ENCODE peak calls at places on chromosomes 3 and 15, in eight cellular contexts. N is H1, U is A673, Y is WERI-Rb-1, E is Peyer's patch, T is IMR-90, P is psoas muscle, L is MM.1S. F is an unnamed sample. For H3K36me3, the result is how much of the 10 kb centered on the place peaks cover.

GRCh38 chr3:196378442-196378841 is 40.3 kb upstream of the TM4SF19 start:
- DNase-seq in N (no peak), U (no peak), Y (no peak), E (no peak), T (no peak), P (no peak), L (no peak), F (no peak)

GRCh38 chr15:80832676-80833075 is 53.5 kb downstream of the CEMIP start:
- DNase-seq in N (no peak), U (no peak), Y (no peak), E (no peak), T (no peak), P (no peak), L (no peak), F (no peak)

GRCh38 chr15:70244978-70245542 is 147.3 kb upstream of the TLE3 start:
- DNase-seq in N (no peak), U (no peak), Y (no peak), E (no peak), T (no peak), P (no peak), L (no peak), F (no peak)

GRCh38 chr3:1848935-1849334 is 249.7 kb upstream of the CNTN4 start:
- DNase-seq in N (no peak), U (no peak), Y (no peak), E (no peak), T (no peak), P (no peak), L (no peak), F (no peak)

GRCh38 chr3:51099794-51100542 is 285.1 kb upstream of the MANF start:
- DNase-seq in N (peak), U (peak), Y (peak), E (no peak), T (peak), P (no peak), L (no peak), F (no peak)

GRCh38 chr3:195802795-195803194 is 8.9 kb downstream of the MUC4 start:
- DNase-seq in N (no peak), U (no peak), Y (no peak), E (no peak), T (no peak), P (no peak), L (no peak), F (no peak)

GRCh38 chr3:73855792-73856191 is 231.1 kb upstream of the PDZRN3 start:
- DNase-seq in N (no peak), U (no peak), Y (no peak), E (no peak), T (no peak), P (no peak), L (no peak), F (no peak)

GRCh38 chr15:70197945-70198361 is 100.2 kb upstream of the TLE3 start:
- DNase-seq in N (no peak), U (no peak), Y (no peak), E (no peak), T (no peak), P (no peak), L (no peak), F (no peak)

GRCh38 chr3:188658606-188659005 is 504.6 kb downstream of the LPP start:
- DNase-seq in N (no peak), U (no peak), Y (no peak), E (no peak), T (no peak), P (no peak), L (no peak), F (no peak)

GRCh38 chr15:89857673-89858072 is 36.1 kb downstream of the AP3S2 start:
- DNase-seq in N (no peak), U (no peak), Y (no peak), E (no peak), T (no peak), P (no peak), L (no peak), F (no peak)
- H3K36me3 ChIP-seq in N (under half), U (under half), Y (under half), E (under half), T (under half), P (under half), L (under half), F (under half)

GRCh38 chr3:4978259-4978965 is 825 bp upstream of the BHLHE40 start:
- DNase-seq in N (peak), U (peak), Y (peak), E (peak), T (peak), P (peak), L (peak), F (peak)

GRCh38 chr3:4976109-4976508 is 3.1 kb upstream of the BHLHE40 start:
- DNase-seq in N (peak), U (peak), Y (peak), E (no peak), T (peak), P (peak), L (no peak), F (no peak)

GRCh38 chr3:4978966-4979400 is 254 bp upstream of the BHLHE40 start:
- DNase-seq in N (peak), U (peak), Y (peak), E (peak), T (peak), P (peak), L (peak), F (peak)

GRCh38 chr3:4977889-4978258 is 1.4 kb upstream of the BHLHE40 start:
- DNase-seq in N (no peak), U (no peak), Y (no peak), E (no peak), T (no peak), P (no peak), L (no peak), F (no peak)

GRCh38 chr3:4977001-4977888 is 2.0 kb upstream of the BHLHE40 start:
- DNase-seq in N (no peak), U (no peak), Y (peak), E (peak), T (peak), P (peak), L (peak), F (peak)
- TF ChIP-seq CTCF in N (no peak), U (no peak), Y (no peak), E (no peak), T (no peak), P (no peak), L (no peak), F (no peak)

GRCh38 chr3:16887130-16887529 is 2.4 kb downstream of the PLCL2 start:
- DNase-seq in N (no peak), U (no peak), Y (no peak), E (no peak), T (no peak), P (no peak), L (no peak), F (no peak)
- H3K4me3 ChIP-seq in N (no peak), U (no peak), Y (no peak), E (no peak), T (no peak), P (peak), L (peak), F (peak)

DNA sequence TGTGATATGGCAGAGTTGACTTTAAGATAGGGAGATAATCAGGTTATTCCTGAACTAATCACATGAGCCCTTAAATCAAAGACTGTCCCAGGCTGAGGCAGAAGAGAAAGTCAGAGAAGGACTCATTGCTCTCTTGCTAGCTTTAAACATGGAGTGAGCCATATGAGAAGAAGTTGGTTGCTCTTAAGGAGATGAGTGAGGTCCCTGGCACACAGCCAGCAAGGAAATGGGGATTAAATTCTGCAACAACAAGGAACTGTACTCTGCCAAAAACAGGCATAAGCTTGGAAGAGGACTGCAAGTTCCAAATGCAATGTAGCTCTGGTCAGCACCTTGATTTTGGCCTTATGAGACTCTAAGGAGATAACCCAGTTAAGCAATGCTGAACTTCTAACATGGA is 457.0 kb downstream of the PLOD2 start:
- DNase-seq in N (no peak), U (peak), Y (no peak), E (no peak), T (no peak), P (no peak), L (no peak), F (no peak)
- H3K36me3 ChIP-seq in N (under half), U (under half), Y (under half), E (under half), T (under half), P (under half), L (under half), F (under half)

GRCh38 chr3:154758109-154758868 is 321.8 kb upstream of the MME start:
- DNase-seq in N (no peak), U (peak), Y (no peak), E (no peak), T (peak), P (no peak), L (peak), F (no peak)
- TF ChIP-seq CTCF in N (peak), U (peak), Y (no peak), E (peak), T (peak), P (peak), L (peak), F (no peak)

F was measured in GM06990.